ENCODE peak calls at places on chromosome 15, in eight cellular contexts. O, Q, J, S, F, K, E and P are unnamed samples.
A peak's percentile ranks its signal among the peaks of the same experiment; 100 is the strongest.

GRCh38 chr15:36469567-36469966 is 109.9 kb upstream of the CDIN1 start:
- DNase-seq in O (peak; percentile 24), Q (peak; percentile 47), J (no peak), S (peak; percentile 47), F (no peak), K (peak; percentile 47), E (peak; percentile 73), P (peak; percentile 75)

GRCh38 chr15:82919231-82919886 is 33.2 kb downstream of the HOMER2 start:
- DNase-seq in O (no peak), Q (no peak), J (no peak), S (no peak), F (no peak), K (no peak), E (no peak), P (no peak)

GRCh38 chr15:67114846-67115521 is 49.6 kb downstream of the SMAD3 start:
- DNase-seq in O (peak; percentile 46), Q (peak; percentile 46), J (no peak), S (no peak), F (no peak), K (peak; percentile 37), E (peak; percentile 56), P (no peak)

GRCh38 chr15:59696332-59696731 is 7.2 kb upstream of the BNIP2 start:
- DNase-seq in O (peak; percentile 70), Q (no peak), J (peak; percentile 31), S (no peak), F (no peak), K (no peak), E (no peak), P (no peak)

GRCh38 chr15:26670116-26670515 is 102.8 kb downstream of the GABRB3 start:
- DNase-seq in O (no peak), Q (no peak), J (no peak), S (no peak), F (no peak), K (no peak), E (no peak), P (no peak)

GRCh38 chr15:72198410-72199270 is 1.1 kb upstream of the GRAMD2A start:
- DNase-seq in O (no peak), Q (no peak), J (no peak), S (no peak), F (no peak), K (peak; percentile 48), E (no peak), P (no peak)

GRCh38 chr15:20340931-20341661 is 200.5 kb downstream of the GOLGA6L6 start:
- DNase-seq in O (no peak), Q (no peak), J (peak; percentile 47), S (no peak), F (no peak), K (peak; percentile 40), E (no peak), P (no peak)

GRCh38 chr15:75713338-75713895 is 769 bp upstream of the CSPG4 start:
- DNase-seq in O (peak; percentile 62), Q (peak; percentile 43), J (no peak), S (peak; percentile 70), F (no peak), K (no peak), E (peak; percentile 49), P (no peak)

GRCh38 chr15:82595766-82596165 is 51.4 kb downstream of the CPEB1 start:
- DNase-seq in O (peak; percentile 64), Q (no peak), J (peak; percentile 38), S (no peak), F (no peak), K (no peak), E (no peak), P (no peak)

GRCh38 chr15:100910119-100910518 is 9.0 kb upstream of the LRRK1 start:
- DNase-seq in O (no peak), Q (no peak), J (peak; percentile 43), S (no peak), F (no peak), K (no peak), E (no peak), P (no peak)

GRCh38 chr15:32818758-32819405 is 101.1 kb downstream of the GREM1 start:
- DNase-seq in O (no peak), Q (peak; percentile 70), J (peak; percentile 10), S (peak; percentile 80), F (no peak), K (no peak), E (peak; percentile 86), P (peak; percentile 90)

GRCh38 chr15:77145370-77145769 is 74.5 kb upstream of the TSPAN3 start:
- DNase-seq in O (no peak), Q (no peak), J (no peak), S (no peak), F (peak; percentile 29), K (no peak), E (no peak), P (no peak)

GRCh38 chr15:80514071-80514780 is 110.0 kb downstream of the ARNT2 start:
- DNase-seq in O (no peak), Q (peak; percentile 92), J (no peak), S (peak; percentile 40), F (no peak), K (peak; percentile 64), E (peak; percentile 75), P (peak; percentile 77)

GRCh38 chr15:25169318-25169717 is 214.5 kb downstream of the SNRPN start:
- DNase-seq in O (no peak), Q (no peak), J (no peak), S (no peak), F (no peak), K (no peak), E (no peak), P (no peak)

GRCh38 chr15:93880358-93880757 is 351.0 kb upstream of the MCTP2 start:
- DNase-seq in O (no peak), Q (no peak), J (no peak), S (no peak), F (no peak), K (no peak), E (no peak), P (no peak)

GRCh38 chr15:32986147-32986546 is 208.4 kb downstream of the FMN1 start:
- DNase-seq in O (no peak), Q (no peak), J (no peak), S (peak; percentile 87), F (no peak), K (no peak), E (peak; percentile 79), P (no peak)

GRCh38 chr15:41558400-41559238 is at the start of gene TYRO3:
- DNase-seq in O (peak; percentile 63), Q (peak; percentile 85), J (peak; percentile 86), S (peak; percentile 21), F (peak; percentile 69), K (peak; percentile 67), E (no peak), P (no peak)

GRCh38 chr15:59247364-59247763 is 40.7 kb downstream of the LDHAL6B start:
- DNase-seq in O (peak; percentile 83), Q (peak; percentile 76), J (peak; percentile 84), S (peak; percentile 82), F (peak; percentile 84), K (peak; percentile 69), E (peak; percentile 74), P (peak; percentile 47)

GRCh38 chr15:57946491-57947048 is 118.9 kb downstream of the ALDH1A2 start:
- DNase-seq in O (no peak), Q (no peak), J (no peak), S (no peak), F (no peak), K (no peak), E (no peak), P (no peak)

DNA sequence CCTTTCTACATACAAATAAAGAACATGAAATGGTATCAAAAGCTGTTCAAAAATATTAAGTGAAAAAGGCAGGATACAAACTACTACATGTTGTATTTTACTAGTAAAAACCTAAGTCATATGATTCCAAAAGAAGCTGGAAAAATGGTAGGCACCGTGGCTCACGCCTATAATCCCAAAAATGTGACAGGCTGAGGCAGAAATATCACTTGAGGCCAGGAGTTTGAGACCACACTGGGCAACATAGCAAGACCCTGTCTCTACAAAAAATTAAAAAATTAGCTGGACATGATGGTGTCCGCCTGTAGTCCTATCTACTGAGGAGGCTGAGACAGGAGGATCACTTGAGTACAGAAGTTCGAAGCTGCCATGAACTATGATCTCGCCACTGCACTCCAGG is 1.7 kb downstream of the EMC7 start:
- DNase-seq in O (no peak), Q (no peak), J (no peak), S (no peak), F (no peak), K (no peak), E (no peak), P (no peak)
- H3K9ac ChIP-seq in O (no peak overlapping the region), Q (peak overlapping the region; percentile 96), J (no peak overlapping the region), S (no peak overlapping the region), F (no peak overlapping the region), K (no peak overlapping the region), E (no peak overlapping the region), P (no peak overlapping the region)

DNA sequence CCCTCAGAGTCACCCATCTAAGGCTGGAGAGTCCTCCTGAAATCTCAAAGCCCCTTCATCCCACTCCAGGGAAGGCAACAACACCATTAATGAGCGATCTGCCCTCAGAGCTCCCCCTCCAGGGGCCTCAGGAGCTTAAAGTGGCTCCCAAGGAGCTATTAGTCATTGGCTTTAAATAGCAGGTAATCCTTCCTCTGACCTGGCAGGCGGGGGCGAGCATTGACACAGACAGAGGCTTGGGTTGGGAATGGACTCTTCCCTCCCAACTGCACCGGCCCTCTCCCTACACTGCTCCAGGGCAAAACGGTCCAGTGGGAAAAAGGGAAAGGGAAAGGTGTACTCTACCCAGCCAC is 1.4 kb downstream of the MFGE8 start:
- DNase-seq in O (peak; percentile 92), Q (peak; percentile 67), J (peak; percentile 68), S (no peak), F (no peak), K (no peak), E (peak; percentile 70), P (peak; percentile 70)
- H3K9ac ChIP-seq in O (peak overlapping the region; percentile 70), Q (peak overlapping the region; percentile 90), J (no peak overlapping the region), S (no peak overlapping the region), F (no peak overlapping the region), K (peak overlapping the region; percentile 84), E (peak overlapping the region; percentile 94), P (peak overlapping the region; percentile 95)

GRCh38 chr15:85456798-85457197 is 76.4 kb downstream of the AKAP13 start:
- DNase-seq in O (no peak), Q (no peak), J (no peak), S (no peak), F (peak; percentile 59), K (no peak), E (no peak), P (no peak)
- H3K9ac ChIP-seq in O (no peak overlapping the region), Q (no peak overlapping the region), J (no peak overlapping the region), S (no peak overlapping the region), F (peak overlapping the region; percentile 48), K (no peak overlapping the region), E (no peak overlapping the region), P (no peak overlapping the region)

DNA sequence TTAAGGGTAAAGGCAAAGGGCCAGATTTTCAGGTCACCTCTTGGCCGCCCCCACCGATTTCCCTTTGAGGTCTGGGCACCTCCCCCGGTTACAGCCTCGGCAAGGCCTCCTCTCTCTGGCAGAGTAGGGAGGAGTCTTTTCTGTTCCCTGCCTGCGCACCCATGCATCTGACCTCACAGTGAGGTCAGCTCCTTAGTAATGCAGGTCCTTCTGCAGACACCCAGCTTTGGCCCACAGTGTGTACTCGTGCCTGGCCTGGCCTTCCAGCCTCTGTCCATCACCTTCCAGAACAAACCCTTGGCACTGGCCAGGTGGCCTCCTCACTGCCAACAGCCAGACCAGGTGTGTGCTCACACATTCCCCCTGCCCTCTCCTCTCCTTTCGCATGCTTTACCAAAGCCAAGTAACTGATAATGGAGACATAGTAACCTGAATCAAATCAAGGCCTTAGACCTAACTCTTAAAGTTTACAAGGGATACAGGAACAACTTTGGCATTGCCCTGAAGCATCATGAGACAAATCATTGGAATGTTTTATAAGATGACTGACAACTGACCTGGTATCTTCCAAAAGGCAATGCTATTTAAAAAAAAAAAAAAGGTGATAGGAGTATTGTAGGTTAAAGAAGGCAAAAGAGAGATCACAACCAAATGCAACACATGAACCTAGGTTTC is 61.3 kb downstream of the CORO2B start:
- DNase-seq in O (no peak), Q (peak; percentile 67), J (no peak), S (peak; percentile 55), F (no peak), K (peak; percentile 18), E (no peak), P (no peak)
- H3K9ac ChIP-seq in O (no peak overlapping the region), Q (peak overlapping the region; percentile 8), J (no peak overlapping the region), S (no peak overlapping the region), F (no peak overlapping the region), K (no peak overlapping the region), E (no peak overlapping the region), P (no peak overlapping the region)